ENCODE peak calls at places on chromosome 7, in nine cellular contexts. K, G, N, Q, X, E, P, B and R are unnamed samples.

GRCh38 chr7:43119371-43120069 is 7.1 kb downstream of the HECW1 start:
- DNase-seq in K (no peak), G (peak; percentile 77), X (no peak), E (no peak), Q (no peak), P (no peak), N (no peak), B (no peak), R (no peak)

GRCh38 chr7:28165221-28165807 is 15.3 kb downstream of the JAZF1 start:
- DNase-seq in K (no peak), E (no peak), N (no peak), G (no peak), X (no peak), Q (no peak), P (no peak), B (no peak), R (no peak)

GRCh38 chr7:105808703-105809590 is 67.5 kb downstream of the ATXN7L1 start:
- DNase-seq in B (peak; percentile 55), Q (peak; percentile 62), E (no peak), K (no peak), G (peak; percentile 67), N (no peak), X (no peak), P (no peak), R (peak; percentile 84)

GRCh38 chr7:111863269-111863668 is 301.0 kb upstream of the IMMP2L start:
- DNase-seq in P (no peak), E (no peak), X (no peak), Q (no peak), B (no peak), G (no peak), N (no peak), K (no peak), R (no peak)

GRCh38 chr7:108347616-108348015 is 108.6 kb downstream of the NRCAM start:
- DNase-seq in X (no peak), Q (no peak), G (peak; percentile 47), K (peak; percentile 54), B (peak; percentile 37), E (no peak), P (peak; percentile 79), N (no peak), R (no peak)

GRCh38 chr7:6385909-6386560 is 61.7 kb downstream of the DAGLB start:
- DNase-seq in X (no peak), K (no peak), Q (no peak), P (no peak), N (no peak), B (no peak), E (no peak), G (no peak), R (no peak)

GRCh38 chr7:18508441-18509427 is 13.2 kb downstream of the HDAC9 start:
- DNase-seq in X (no peak), K (peak; percentile 34), G (peak; percentile 93), N (no peak), B (peak; percentile 89), Q (no peak), P (no peak), E (no peak), R (no peak)

GRCh38 chr7:104968648-104969047 is 45.4 kb upstream of the KMT2E start:
- DNase-seq in P (no peak), E (no peak), B (no peak), N (no peak), G (no peak), X (no peak), K (no peak), Q (no peak), R (no peak)

GRCh38 chr7:49187543-49188268 is 263.4 kb downstream of the CDC14C start:
- DNase-seq in K (no peak), G (no peak), P (no peak), X (no peak), N (no peak), E (no peak), Q (no peak), B (no peak), R (no peak)
- TF ChIP-seq CTCF in K (peak; percentile 8), G (no peak), P (no peak), X (peak; percentile 30), N (no peak), E (no peak), Q (no peak), B (no peak), R (no peak)

GRCh38 chr7:341841-342638 is 52.1 kb downstream of the FOXL3 start:
- DNase-seq in G (no peak), B (no peak), P (no peak), N (peak; percentile 66), Q (peak; percentile 70), K (peak; percentile 80), E (no peak), X (no peak), R (no peak)

GRCh38 chr7:339062-339342 is 49.0 kb downstream of the FOXL3 start:
- DNase-seq in G (no peak), X (no peak), E (no peak), Q (no peak), N (no peak), P (no peak), K (no peak), B (no peak), R (no peak)

GRCh38 chr7:340979-341694 is 51.2 kb downstream of the FOXL3 start:
- DNase-seq in E (no peak), P (no peak), N (no peak), B (no peak), X (no peak), G (no peak), K (no peak), Q (no peak), R (no peak)

GRCh38 chr7:339696-340095 is 49.7 kb downstream of the FOXL3 start:
- DNase-seq in X (no peak), K (no peak), B (no peak), P (no peak), Q (no peak), N (no peak), G (no peak), E (no peak), R (no peak)

DNA sequence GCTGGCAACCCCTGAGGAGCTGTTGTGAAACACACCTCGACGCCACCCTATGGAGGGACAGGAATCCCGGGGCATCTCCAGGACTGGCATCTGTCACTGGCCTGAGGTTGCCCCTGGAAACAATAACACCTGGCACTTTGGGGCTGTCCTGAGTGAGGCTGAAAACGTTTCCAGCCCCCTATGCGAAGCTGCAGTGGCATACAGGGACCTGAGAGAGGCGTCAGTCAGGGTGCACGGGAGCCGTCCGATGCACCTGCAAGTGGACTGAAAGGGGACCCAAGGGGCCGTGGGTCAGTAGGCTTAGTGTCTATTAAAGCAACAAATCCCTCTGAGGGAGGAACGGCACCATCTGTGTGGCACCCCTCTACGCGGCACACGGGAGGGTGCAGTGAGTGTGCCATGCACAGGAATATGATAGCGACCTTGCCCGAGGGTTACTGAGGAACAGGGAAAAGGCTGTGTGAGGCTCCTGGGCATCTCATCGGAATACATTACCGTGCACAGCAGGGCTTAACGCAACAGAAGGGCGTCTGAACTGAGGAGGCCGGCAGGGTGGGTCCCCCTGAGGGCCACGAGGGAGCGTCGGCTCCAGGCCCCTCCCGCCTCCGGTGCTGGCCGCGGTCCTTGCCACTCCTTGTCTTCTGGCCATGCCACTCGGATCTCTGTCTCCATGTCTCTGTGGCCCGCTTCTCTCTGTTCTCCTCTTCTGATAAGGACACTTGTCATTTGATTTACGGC is 50.4 kb downstream of the FOXL3 start:
- DNase-seq in N (no peak), X (no peak), Q (no peak), G (no peak), E (no peak), P (no peak), K (no peak), B (no peak), R (no peak)
- TF ChIP-seq CTCF in N (no peak), X (no peak), Q (no peak), G (no peak), E (no peak), P (no peak), K (no peak), B (no peak), R (no peak)

GRCh38 chr7:150759479-150759878 is 22.3 kb downstream of the GIMAP5 start:
- DNase-seq in K (no peak), Q (no peak), E (no peak), N (no peak), X (no peak), G (no peak), P (no peak), B (no peak), R (no peak)

GRCh38 chr7:150755473-150756099 is 18.4 kb downstream of the GIMAP5 start:
- DNase-seq in Q (no peak), K (no peak), G (peak; percentile 10), B (no peak), X (no peak), E (no peak), N (no peak), P (no peak), R (peak; percentile 48)

GRCh38 chr7:150753826-150754603 is 16.8 kb downstream of the GIMAP5 start:
- DNase-seq in G (no peak), B (no peak), N (no peak), X (no peak), E (peak; percentile 11), P (no peak), K (no peak), Q (no peak), R (peak; percentile 54)

GRCh38 chr7:150754950-150755349 is 17.7 kb downstream of the GIMAP5 start:
- DNase-seq in X (no peak), Q (no peak), B (no peak), P (no peak), K (no peak), E (no peak), G (no peak), N (no peak), R (no peak)

GRCh38 chr7:150756858-150757257 is 19.6 kb downstream of the GIMAP5 start:
- DNase-seq in N (no peak), E (no peak), X (no peak), B (no peak), K (no peak), G (no peak), Q (no peak), P (no peak), R (peak; percentile 52)
- TF ChIP-seq CTCF in N (peak; percentile 19), E (peak; percentile 46), X (peak; percentile 34), B (no peak), K (peak; percentile 48), G (no peak), Q (peak; percentile 33), P (no peak), R (no peak)

GRCh38 chr7:1555046-1555812 is 776 bp downstream of the TMEM184A start:
- DNase-seq in P (peak; percentile 44), G (peak; percentile 65), B (peak; percentile 99), X (peak; percentile 94), Q (peak; percentile 91), E (no peak), N (peak; percentile 87), K (peak; percentile 93), R (no peak)

GRCh38 chr7:1557771-1558170 is 1.8 kb upstream of the TMEM184A start:
- DNase-seq in K (no peak), X (no peak), B (no peak), Q (no peak), G (no peak), N (no peak), P (no peak), E (no peak), R (no peak)

GRCh38 chr7:1554332-1555045 is 1.5 kb downstream of the TMEM184A start:
- DNase-seq in P (no peak), B (no peak), G (no peak), X (no peak), E (no peak), N (no peak), Q (no peak), K (no peak), R (no peak)

GRCh38 chr7:1557006-1557405 is 1.0 kb upstream of the TMEM184A start:
- DNase-seq in Q (no peak), G (no peak), X (no peak), B (no peak), N (no peak), P (no peak), K (no peak), E (no peak), R (no peak)

DNA sequence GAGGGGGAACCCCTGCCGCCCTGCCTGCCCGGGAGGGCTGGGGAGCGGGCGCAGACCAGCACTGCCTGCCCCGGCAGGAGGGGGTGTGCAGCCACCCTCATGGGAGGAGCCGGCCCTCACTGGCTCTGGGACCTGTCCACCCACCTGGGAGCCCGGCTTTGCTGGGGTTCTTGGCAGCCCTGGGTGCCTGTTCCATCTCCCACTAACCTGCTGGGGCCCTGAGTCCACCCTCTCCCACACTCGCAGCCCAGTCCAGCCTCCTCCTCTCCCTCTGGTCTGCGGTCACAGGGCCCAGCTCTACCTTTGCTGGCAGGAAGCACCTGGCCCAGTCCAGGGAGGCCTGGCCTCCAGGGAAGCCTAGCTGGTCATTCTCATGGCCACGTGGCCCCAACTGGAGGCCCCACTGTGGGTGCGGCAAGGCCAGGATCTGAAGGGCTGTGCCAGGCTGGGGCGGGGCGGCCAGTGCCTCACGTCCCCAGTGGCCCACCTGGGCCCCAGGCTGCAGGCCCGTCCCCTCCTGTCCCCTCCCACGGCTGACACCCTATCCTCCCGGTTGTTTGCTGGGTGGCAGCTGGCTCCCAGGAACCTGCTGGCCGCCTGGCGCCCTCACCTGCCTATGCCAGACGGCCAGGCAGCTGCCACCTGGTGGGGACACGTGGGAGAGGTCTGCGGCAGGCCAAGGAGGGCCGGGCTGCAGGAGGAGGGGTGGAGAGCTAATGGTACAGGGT is at the start of gene TMEM184A:
- DNase-seq in G (no peak), N (peak; percentile 61), B (peak; percentile 86), K (peak; percentile 89), E (no peak), X (peak; percentile 91), P (peak; percentile 74), Q (peak; percentile 92), R (peak; percentile 76)
- TF ChIP-seq CTCF in G (peak; percentile 63), N (peak; percentile 39), B (peak; percentile 89), K (peak; percentile 58), E (peak; percentile 61), X (peak; percentile 84), P (no peak), Q (peak; percentile 57), R (peak; percentile 14)